ENCODE peak calls at places on chromosomes 6 and 20, in six cellular contexts. A is PC-3, K is endodermal cell, B is fibroblast of lung, H is body of pancreas, O is GM23248. I is an unnamed sample. For H3K4me1 and H3K27me3, the result is how much of the 10 kb centered on the place peaks cover.

GRCh38 chr20:5316188-5317158 is at the start of gene PROKR2:
- DNase-seq in A (no peak), K (peak), B (no peak), H (no peak), O (peak), I (no peak)

GRCh38 chr6:78511019-78511418 is 356.3 kb upstream of the IRAK1BP1 start:
- DNase-seq in A (no peak), K (no peak), B (no peak), H (no peak), O (peak), I (no peak)

GRCh38 chr6:164554700-164555479 is 754.5 kb downstream of the C6orf118 start:
- DNase-seq in A (no peak), K (no peak), B (no peak), H (no peak), O (no peak), I (no peak)

GRCh38 chr6:30881987-30882763 is 2.1 kb upstream of the DDR1 start:
- DNase-seq in A (no peak), K (peak), B (peak), H (peak), O (peak), I (peak)

GRCh38 chr6:170142559-170142958 is 148.3 kb downstream of the DLL1 start:
- DNase-seq in A (no peak), K (peak), B (no peak), H (no peak), O (no peak), I (no peak)

GRCh38 chr6:169774347-169774746 is 22.9 kb downstream of the ERMARD start:
- DNase-seq in A (no peak), K (no peak), B (no peak), H (no peak), O (no peak), I (no peak)

GRCh38 chr20:57329608-57330221 is at the start of gene SPO11:
- DNase-seq in A (no peak), K (peak), B (no peak), H (no peak), O (no peak), I (no peak)

GRCh38 chr20:35886537-35886936 is 67.8 kb downstream of the SCAND1 start:
- DNase-seq in A (no peak), K (no peak), B (no peak), H (no peak), O (no peak), I (peak)

GRCh38 chr20:54193817-54194216 is 14.1 kb upstream of the PFDN4 start:
- DNase-seq in A (no peak), K (no peak), B (no peak), H (no peak), O (no peak), I (no peak)

GRCh38 chr6:123742626-123743025 is 61.0 kb upstream of the NKAIN2 start:
- DNase-seq in A (no peak), K (no peak), B (peak), H (no peak), O (no peak), I (no peak)

GRCh38 chr20:8720089-8720488 is 348.8 kb upstream of the PLCB4 start:
- DNase-seq in A (no peak), K (no peak), B (peak), H (no peak), O (peak), I (no peak)

GRCh38 chr6:85494551-85495337 is 44.9 kb downstream of the NT5E start:
- DNase-seq in A (peak), K (no peak), B (peak), H (no peak), O (peak), I (no peak)

GRCh38 chr6:21381336-21381963 is 212.1 kb upstream of the SOX4 start:
- DNase-seq in A (peak), K (no peak), B (peak), H (no peak), O (no peak), I (no peak)

GRCh38 chr20:57289401-57290177 is 23.1 kb upstream of the BMP7 start:
- DNase-seq in A (no peak), K (no peak), B (no peak), H (no peak), O (no peak), I (no peak)

GRCh38 chr6:47209632-47210031 is 100.1 kb downstream of the TNFRSF21 start:
- DNase-seq in A (no peak), K (no peak), B (peak), H (no peak), O (peak), I (no peak)

GRCh38 chr6:30533460-30534294 is 22.6 kb downstream of the GNL1 start:
- DNase-seq in A (no peak), K (peak), B (no peak), H (no peak), O (no peak), I (no peak)

GRCh38 chr6:131000544-131000943 is 62.5 kb downstream of the EPB41L2 start:
- DNase-seq in A (no peak), K (no peak), B (no peak), H (peak), O (no peak), I (no peak)

GRCh38 chr6:130994319-130995097 is 68.5 kb downstream of the EPB41L2 start:
- DNase-seq in A (no peak), K (peak), B (no peak), H (no peak), O (no peak), I (no peak)

GRCh38 chr6:130995783-130996447 is 67.1 kb downstream of the EPB41L2 start:
- DNase-seq in A (peak), K (no peak), B (no peak), H (no peak), O (no peak), I (no peak)

GRCh38 chr6:130996635-130997034 is 66.4 kb downstream of the EPB41L2 start:
- DNase-seq in A (no peak), K (no peak), B (no peak), H (no peak), O (no peak), I (no peak)

DNA sequence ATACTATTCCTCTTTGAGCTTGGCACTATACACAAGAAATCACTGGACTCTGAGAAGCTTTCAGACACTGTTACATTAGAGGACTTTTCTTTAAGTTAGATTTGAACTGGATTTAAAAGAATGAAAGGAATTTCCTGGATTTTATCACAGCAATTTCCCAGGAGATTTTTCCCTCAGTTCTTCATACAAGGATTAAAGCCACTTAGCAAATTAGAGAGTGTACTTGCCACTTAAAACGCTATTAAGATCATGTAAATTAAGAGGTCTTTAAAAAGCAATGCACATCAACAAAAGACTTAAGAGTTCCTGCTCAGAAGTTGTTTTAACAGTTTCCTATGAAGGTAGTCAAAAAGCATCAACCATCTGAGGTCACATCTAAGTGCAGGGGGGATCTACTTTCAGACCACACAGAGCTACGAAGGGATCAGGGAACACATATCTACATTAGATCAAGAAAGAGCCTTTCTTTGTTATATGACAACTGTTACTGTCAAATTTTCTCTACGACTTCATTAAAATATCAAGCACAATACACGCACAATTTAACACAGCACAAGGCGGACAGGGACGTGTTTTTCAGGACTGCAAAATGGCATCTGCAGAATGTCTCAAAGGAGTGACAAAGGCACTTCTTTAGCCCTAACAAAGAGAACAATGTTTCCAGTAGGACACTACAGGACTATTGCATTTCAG is 65.8 kb downstream of the EPB41L2 start:
- DNase-seq in A (no peak), K (no peak), B (peak), H (no peak), O (peak), I (no peak)
- H3K4me1 ChIP-seq in A (under half), K (under half), B (under half), H (half or more), O (under half), I (under half)

GRCh38 chr6:144284753-144285547 is at the start of gene UTRN:
- DNase-seq in A (peak), K (peak), B (peak), H (peak), O (peak), I (peak)

GRCh38 chr6:144285798-144286502 is 815 bp downstream of the UTRN start:
- DNase-seq in A (peak), K (peak), B (peak), H (peak), O (peak), I (peak)

GRCh38 chr6:144285548-144285797 is 338 bp downstream of the UTRN start:
- DNase-seq in A (peak), K (no peak), B (no peak), H (no peak), O (no peak), I (no peak)

GRCh38 chr6:144283781-144284473 is 1.2 kb upstream of the UTRN start:
- DNase-seq in A (peak), K (no peak), B (peak), H (no peak), O (peak), I (no peak)

DNA sequence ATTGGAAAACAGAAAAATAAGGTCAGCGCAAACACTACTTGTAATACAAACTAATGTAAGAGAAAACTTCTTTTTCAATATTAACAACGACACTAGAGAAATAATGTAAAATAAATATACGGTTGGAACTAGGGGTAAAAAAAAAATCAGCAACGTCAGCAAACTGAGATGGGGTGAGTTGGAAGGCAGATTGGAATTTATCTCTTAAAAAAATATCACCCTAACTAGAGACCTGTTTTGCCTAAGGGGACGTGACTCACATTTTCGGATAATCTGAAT is 722 bp upstream of the UTRN start:
- DNase-seq in A (peak), K (no peak), B (no peak), H (no peak), O (no peak), I (no peak)
- H3K27ac ChIP-seq in A (peak), K (peak), B (peak), H (peak), O (peak), I (peak)

DNA sequence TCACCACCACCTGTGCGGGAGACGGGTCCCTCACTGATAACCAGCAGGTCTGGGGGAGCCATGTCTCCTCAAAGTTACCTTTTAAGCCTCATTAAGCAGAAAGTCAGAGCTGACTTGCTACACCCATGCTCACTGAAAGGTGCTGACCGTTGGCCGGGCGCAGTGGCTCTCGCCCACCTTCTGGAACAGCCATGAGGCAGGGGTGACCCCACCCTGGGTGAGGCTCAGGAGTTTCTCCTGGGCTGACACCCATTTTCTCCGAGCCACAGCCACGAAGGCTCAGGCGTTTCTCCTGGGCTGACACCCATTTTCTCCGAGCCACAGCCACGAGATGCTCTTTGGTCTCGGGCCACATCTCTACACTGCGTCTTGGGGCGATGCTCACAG is 10.2 kb downstream of the BHLHE23 start:
- DNase-seq in A (no peak), K (no peak), B (no peak), H (no peak), O (no peak), I (peak)
- H3K27me3 ChIP-seq in A (under half), K (under half), B (under half), H (under half), O (half or more), I (half or more)

DNA sequence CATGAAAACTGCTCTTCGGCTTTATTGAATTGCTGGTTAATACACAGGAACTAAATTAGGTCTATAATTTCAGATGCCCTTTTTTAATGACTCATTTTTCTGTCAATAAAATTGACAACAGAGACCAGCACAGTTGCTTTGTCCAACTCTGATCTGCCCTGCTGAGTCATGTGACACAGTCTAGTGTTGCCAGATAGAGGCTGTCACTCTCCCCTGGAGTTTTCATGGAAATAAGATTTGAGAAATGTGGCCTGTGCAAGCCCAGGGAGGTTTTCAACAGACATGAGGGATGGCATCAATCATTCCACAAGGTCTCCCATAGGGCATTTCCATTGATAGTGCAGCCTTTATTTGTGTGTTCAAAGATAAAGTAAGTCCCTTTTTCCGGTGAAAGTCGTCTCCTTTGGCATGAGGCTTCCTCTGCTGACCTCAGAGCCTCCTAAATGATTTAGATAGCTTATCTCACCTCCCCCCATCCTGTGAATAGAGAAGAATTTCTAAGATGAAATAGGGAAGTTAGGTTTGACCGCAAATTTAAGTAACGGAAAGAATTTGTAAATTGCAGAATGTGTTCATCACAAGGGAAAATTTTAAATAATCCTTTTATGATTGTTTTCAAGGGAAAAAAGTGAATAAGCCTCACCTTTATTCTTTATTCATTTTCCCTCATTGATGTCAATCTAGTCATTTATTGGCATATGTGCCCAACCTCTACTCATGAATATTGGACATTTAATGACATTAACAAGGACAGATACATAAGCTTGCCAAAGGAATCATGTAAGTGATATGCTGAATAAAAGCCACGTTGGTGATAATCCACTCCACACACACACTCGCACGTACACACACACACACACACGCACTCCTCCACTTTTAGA is 277.7 kb downstream of the ADGB start:
- DNase-seq in A (peak), K (no peak), B (no peak), H (no peak), O (no peak), I (no peak)
- H3K4me1 ChIP-seq in A (under half), K (under half), B (under half), H (under half), O (under half), I (under half)

DNA sequence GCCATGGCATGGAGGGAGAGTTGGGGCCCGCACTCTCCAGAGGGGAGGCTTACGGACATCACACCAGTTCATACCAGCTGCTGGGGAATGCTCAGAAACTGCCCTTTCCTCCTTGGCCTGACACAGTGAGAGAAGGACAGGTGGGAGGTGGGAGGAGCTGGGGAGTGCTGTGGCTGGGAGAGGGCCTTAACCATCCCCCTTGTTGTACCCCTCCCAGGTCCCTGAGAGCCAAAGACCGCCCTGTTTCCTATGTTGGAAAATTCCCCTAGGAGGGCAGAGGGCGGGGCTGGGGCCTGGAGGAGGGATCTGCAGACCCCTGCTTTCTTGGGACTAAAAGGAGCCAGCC is 24.1 kb downstream of the FOXP4 start:
- DNase-seq in A (no peak), K (peak), B (no peak), H (no peak), O (no peak), I (no peak)
- H3K27ac ChIP-seq in A (no peak), K (peak), B (no peak), H (no peak), O (no peak), I (no peak)

GRCh38 chr20:16864958-16865357 is 116.8 kb downstream of the OTOR start:
- DNase-seq in A (no peak), K (no peak), B (no peak), H (no peak), O (peak), I (no peak)

GRCh38 chr20:16865406-16865805 is 117.2 kb downstream of the OTOR start:
- DNase-seq in A (no peak), K (no peak), B (no peak), H (no peak), O (no peak), I (no peak)

GRCh38 chr20:16860914-16861313 is 112.8 kb downstream of the OTOR start:
- DNase-seq in A (no peak), K (no peak), B (no peak), H (no peak), O (no peak), I (no peak)

GRCh38 chr20:16863315-16863714 is 115.2 kb downstream of the OTOR start:
- DNase-seq in A (no peak), K (no peak), B (no peak), H (no peak), O (no peak), I (no peak)

DNA sequence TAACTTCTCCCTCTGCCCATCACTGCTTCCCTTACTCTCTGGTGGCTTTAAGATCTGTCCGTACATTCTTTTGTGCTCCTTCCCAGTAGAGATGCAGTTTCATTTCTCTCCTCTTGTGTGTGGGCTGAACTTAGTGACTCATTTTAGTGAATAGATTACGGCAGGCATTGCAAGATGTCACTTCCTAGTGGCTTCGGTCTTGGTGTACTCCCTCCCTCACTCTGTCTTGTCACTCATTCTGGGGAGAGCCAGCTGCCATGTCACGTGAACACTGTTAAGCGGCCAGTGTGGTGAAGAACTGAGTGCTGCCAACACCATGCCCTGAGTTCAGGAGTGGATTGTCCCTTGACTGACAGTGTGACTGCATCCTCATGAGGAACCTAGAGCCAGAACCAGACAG is 115.9 kb downstream of the OTOR start:
- DNase-seq in A (peak), K (no peak), B (no peak), H (no peak), O (peak), I (no peak)
- H3K27me3 ChIP-seq in A (under half), K (under half), B (under half), H (under half), O (under half), I (under half)

DNA sequence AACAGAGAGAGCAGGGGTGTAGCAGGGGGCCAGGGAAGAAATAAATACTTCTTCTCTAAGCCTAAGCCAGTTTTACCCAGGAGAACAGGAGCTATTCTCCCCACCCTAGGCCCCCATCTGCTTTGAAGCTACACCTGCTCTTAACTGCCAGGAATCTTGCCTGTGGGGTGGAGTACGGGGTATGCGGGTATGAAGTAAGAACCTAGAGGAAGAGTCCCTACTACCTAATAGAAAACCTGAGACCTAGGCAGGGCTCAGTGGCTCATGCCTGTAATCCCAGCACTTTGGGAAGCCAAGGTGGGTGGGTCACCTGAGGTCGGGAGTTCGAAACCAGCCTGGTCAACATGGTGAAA is 1.6 kb downstream of the SLC29A1 start:
- DNase-seq in A (no peak), K (no peak), B (no peak), H (no peak), O (no peak), I (no peak)
- H3K4me1 ChIP-seq in A (under half), K (under half), B (under half), H (half or more), O (under half), I (half or more)

GRCh38 chr20:63217706-63218105 is 1.8 kb upstream of the YTHDF1 start:
- DNase-seq in A (no peak), K (no peak), B (no peak), H (no peak), O (no peak), I (no peak)

GRCh38 chr20:63219866-63220521 is 4.1 kb upstream of the YTHDF1 start:
- DNase-seq in A (no peak), K (no peak), B (no peak), H (no peak), O (no peak), I (no peak)

GRCh38 chr20:63218701-63219446 is 2.9 kb upstream of the YTHDF1 start:
- DNase-seq in A (no peak), K (no peak), B (no peak), H (no peak), O (no peak), I (no peak)

GRCh38 chr20:63220696-63221399 is 4.9 kb upstream of the YTHDF1 start:
- DNase-seq in A (no peak), K (no peak), B (no peak), H (no peak), O (no peak), I (no peak)

DNA sequence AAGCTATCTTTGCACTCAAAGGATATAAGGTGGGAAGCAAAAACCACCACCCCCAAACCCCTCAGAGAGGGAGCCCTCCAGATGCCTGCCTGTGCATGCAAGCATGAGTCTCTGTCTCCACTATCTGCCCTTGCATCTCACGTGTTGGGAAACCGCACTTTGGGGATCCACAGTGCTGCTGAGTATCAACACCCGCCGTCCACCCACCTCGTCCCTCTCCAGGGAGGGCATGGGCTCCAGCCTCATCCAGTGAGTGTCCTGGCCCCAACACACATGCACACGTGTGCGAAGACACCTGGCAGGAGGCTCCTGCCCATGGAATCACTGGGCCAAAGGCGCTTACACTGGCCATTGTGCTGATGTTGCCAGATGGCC is 3.5 kb upstream of the YTHDF1 start:
- DNase-seq in A (no peak), K (no peak), B (no peak), H (no peak), O (no peak), I (no peak)
- H3K27ac ChIP-seq in A (no peak), K (no peak), B (no peak), H (no peak), O (no peak), I (no peak)